ENCODE peak calls at places on chromosomes 11 and 22, in seven cellular contexts. E, X, G, L, I, C and R are unnamed samples.

GRCh38 chr22:17922925-17923898 is 101.1 kb downstream of the MICAL3 start:
- DNase-seq in C (no peak), L (no peak), I (no peak), X (no peak), E (no peak), G (no peak), R (no peak)

GRCh38 chr11:133047036-133047800 is 485.1 kb downstream of the OPCML start:
- DNase-seq in X (no peak), L (no peak), C (peak; percentile 50), E (no peak), G (no peak), I (no peak), R (no peak)

GRCh38 chr11:11782532-11783110 is 59.2 kb upstream of the USP47 start:
- DNase-seq in C (no peak), I (no peak), X (peak; percentile 34), E (no peak), G (no peak), L (no peak), R (no peak)

GRCh38 chr22:21796863-21797262 is 61.3 kb upstream of the YPEL1 start:
- DNase-seq in E (no peak), X (no peak), I (no peak), L (no peak), C (peak; percentile 88), G (no peak), R (no peak)

GRCh38 chr22:44578115-44578457 is 80.1 kb upstream of the RTL6 start:
- DNase-seq in I (no peak), C (no peak), L (no peak), G (no peak), X (no peak), E (no peak), R (no peak)

GRCh38 chr22:41524283-41524682 is 20.0 kb downstream of the POLR3H start:
- DNase-seq in E (no peak), C (no peak), L (no peak), G (no peak), I (no peak), X (peak; percentile 40), R (peak; percentile 35)

GRCh38 chr11:58832246-58832645 is 12.3 kb downstream of the GLYATL2 start:
- DNase-seq in X (peak; percentile 36), E (no peak), I (no peak), G (no peak), L (peak; percentile 9), C (no peak), R (no peak)

GRCh38 chr11:14578551-14578956 is 58.4 kb upstream of the PSMA1 start:
- DNase-seq in G (no peak), I (no peak), X (peak; percentile 41), E (peak; percentile 13), L (no peak), C (peak; percentile 64), R (no peak)

GRCh38 chr11:8403310-8403709 is 139.6 kb upstream of the LMO1 start:
- DNase-seq in I (no peak), L (no peak), G (no peak), X (no peak), E (no peak), C (no peak), R (no peak)

GRCh38 chr11:64590763-64591221 is at the start of gene SLC22A12:
- DNase-seq in I (no peak), G (no peak), L (no peak), X (no peak), E (no peak), C (no peak), R (no peak)

GRCh38 chr11:46120361-46120710 is 918 bp downstream of the PHF21A start:
- DNase-seq in L (no peak), I (no peak), E (peak; percentile 9), X (no peak), G (no peak), C (peak; percentile 13), R (no peak)

GRCh38 chr11:69662021-69662698 is 13.0 kb downstream of the LTO1 start:
- DNase-seq in I (no peak), L (no peak), E (no peak), C (no peak), X (no peak), G (peak; percentile 26), R (no peak)

GRCh38 chr11:96055706-96056387 is 131.9 kb upstream of the MTMR2 start:
- DNase-seq in I (no peak), G (no peak), L (no peak), E (no peak), C (no peak), X (no peak), R (no peak)

GRCh38 chr11:28243596-28243995 is 135.4 kb downstream of the METTL15 start:
- DNase-seq in X (no peak), E (no peak), I (no peak), L (no peak), G (no peak), C (no peak), R (no peak)

GRCh38 chr11:37942081-37942480 is 1344.0 kb upstream of the RAG2 start:
- DNase-seq in E (no peak), X (no peak), I (no peak), G (no peak), L (no peak), C (no peak), R (peak; percentile 33)

GRCh38 chr11:88087281-88087680 is 88.0 kb downstream of the RAB38 start:
- DNase-seq in I (no peak), G (no peak), X (no peak), L (no peak), E (no peak), C (no peak), R (no peak)

GRCh38 chr11:115644846-115645245 is 140.6 kb upstream of the CADM1 start:
- DNase-seq in X (no peak), E (no peak), G (no peak), L (no peak), C (no peak), I (no peak), R (no peak)